ENCODE peak calls at places on chromosomes 5 and 9, in five cellular contexts. Y is HCT116; G is HFF-Myc; T is naive thymus-derived CD4-positive, alpha-beta T cell; J is dorsolateral prefrontal cortex. W is an unnamed sample.

GRCh38 chr5:67693956-67694564 is 497.5 kb upstream of the CD180 start:
- DNase-seq in J (no peak), T (no peak), Y (no peak), G (peak), W (peak)

GRCh38 chr5:35777358-35778087 is 79.2 kb upstream of the IL7R start:
- DNase-seq in Y (peak), J (peak), T (peak), G (peak), W (peak)

GRCh38 chr5:147391781-147392180 is 118.1 kb downstream of the DPYSL3 start:
- DNase-seq in T (no peak), Y (peak), J (peak), G (peak), W (peak)

GRCh38 chr5:187617-188451 is 3.5 kb upstream of the LRRC14B start:
- DNase-seq in Y (no peak), G (no peak), T (no peak), J (no peak), W (no peak)

GRCh38 chr9:35611230-35611797 is 6.3 kb downstream of the TESK1 start:
- DNase-seq in G (no peak), J (peak), Y (peak), T (peak), W (peak)

GRCh38 chr5:74673011-74673790 is 11.8 kb upstream of the HEXB start:
- DNase-seq in G (no peak), T (peak), Y (peak), J (peak), W (no peak)

GRCh38 chr9:27192291-27192960 is 83.4 kb downstream of the TEK start:
- DNase-seq in Y (no peak), T (no peak), J (no peak), G (no peak), W (no peak)

GRCh38 chr9:125674981-125675973 is 31.7 kb downstream of the MAPKAP1 start:
- DNase-seq in G (peak), Y (peak), J (no peak), T (no peak), W (peak)

GRCh38 chr5:123429993-123430392 is 6.8 kb upstream of the CEP120 start:
- DNase-seq in Y (peak), T (no peak), G (no peak), J (no peak), W (no peak)

GRCh38 chr5:14739538-14739937 is 75.0 kb downstream of the OTULIN start:
- DNase-seq in Y (no peak), T (no peak), J (no peak), G (no peak), W (no peak)

GRCh38 chr5:43773032-43773830 is 170.3 kb downstream of the NNT start:
- DNase-seq in J (no peak), T (no peak), G (no peak), Y (peak), W (no peak)

GRCh38 chr5:75054110-75054930 is 2.0 kb upstream of the GCNT4 start:
- DNase-seq in J (peak), G (no peak), T (no peak), Y (no peak), W (no peak)

GRCh38 chr5:143968071-143968878 is 156.3 kb downstream of the HMHB1 start:
- DNase-seq in G (peak), Y (peak), J (no peak), T (peak), W (peak)

GRCh38 chr5:161851691-161852299 is 3.9 kb downstream of the GABRA1 start:
- DNase-seq in G (no peak), J (no peak), Y (no peak), T (no peak), W (no peak)

GRCh38 chr5:120926471-120926870 is 462.4 kb downstream of the PRR16 start:
- DNase-seq in Y (no peak), G (no peak), T (no peak), J (no peak), W (no peak)

GRCh38 chr5:152051499-152052454 is 127.1 kb upstream of the GLRA1 start:
- DNase-seq in G (no peak), T (no peak), J (no peak), Y (no peak), W (no peak)

GRCh38 chr5:154860123-154860522 is 1.7 kb downstream of the CNOT8 start:
- DNase-seq in Y (no peak), G (no peak), J (no peak), T (no peak), W (peak)

GRCh38 chr5:98941131-98941883 is 12.5 kb upstream of the CHD1 start:
- DNase-seq in T (no peak), G (no peak), J (no peak), Y (no peak), W (no peak)

GRCh38 chr9:83935276-83935890 is 14.2 kb upstream of the KIF27 start:
- DNase-seq in T (no peak), G (peak), Y (no peak), J (no peak), W (peak)

GRCh38 chr9:83012578-83013260 is 50.2 kb downstream of the RASEF start:
- DNase-seq in Y (no peak), G (no peak), J (no peak), T (no peak), W (no peak)

GRCh38 chr9:84780385-84780784 is 110.9 kb downstream of the NTRK2 start:
- DNase-seq in T (no peak), Y (no peak), G (no peak), J (no peak), W (no peak)

GRCh38 chr9:107020040-107020530 is 157.1 kb downstream of the ZNF462 start:
- DNase-seq in G (peak), T (no peak), J (no peak), Y (no peak), W (no peak)

GRCh38 chr5:164672931-164673694 is 1167.7 kb downstream of the MAT2B start:
- DNase-seq in J (no peak), Y (no peak), T (no peak), G (no peak), W (no peak)

GRCh38 chr9:115263731-115264130 is 145.8 kb upstream of the TNC start:
- DNase-seq in T (no peak), G (no peak), J (no peak), Y (no peak), W (no peak)

GRCh38 chr9:130556396-130557076 is 22.8 kb upstream of the FUBP3 start:
- DNase-seq in T (no peak), G (no peak), J (no peak), Y (no peak), W (no peak)

GRCh38 chr5:132017738-132018625 is 6.5 kb upstream of the ACSL6 start:
- DNase-seq in Y (no peak), G (no peak), T (no peak), J (no peak), W (no peak)

GRCh38 chr5:168723037-168723436 is 143.9 kb upstream of the PANK3 start:
- DNase-seq in G (no peak), Y (no peak), T (no peak), J (no peak), W (no peak)

GRCh38 chr9:113674436-113674835 is 201.7 kb upstream of the ZNF618 start:
- DNase-seq in T (no peak), J (no peak), Y (no peak), G (peak), W (no peak)

GRCh38 chr9:97563458-97564135 is 62.1 kb downstream of the TMOD1 start:
- DNase-seq in T (no peak), Y (no peak), G (no peak), J (no peak), W (no peak)

GRCh38 chr5:155983954-155984353 is 343.0 kb upstream of the SGCD start:
- DNase-seq in G (no peak), Y (no peak), J (no peak), T (no peak), W (no peak)

GRCh38 chr5:78367318-78367991 is 7.0 kb downstream of the SCAMP1 start:
- DNase-seq in G (no peak), J (no peak), T (no peak), Y (no peak), W (no peak)

GRCh38 chr5:147464211-147464610 is 45.7 kb downstream of the DPYSL3 start:
- DNase-seq in T (no peak), J (no peak), G (no peak), Y (peak), W (no peak)

GRCh38 chr5:3249401-3249800 is 346.2 kb upstream of the IRX1 start:
- DNase-seq in T (no peak), Y (no peak), G (no peak), J (no peak), W (no peak)
- H3K4me3 ChIP-seq in T (no peak), Y (no peak), G (no peak), J (no peak), W (no peak)

DNA sequence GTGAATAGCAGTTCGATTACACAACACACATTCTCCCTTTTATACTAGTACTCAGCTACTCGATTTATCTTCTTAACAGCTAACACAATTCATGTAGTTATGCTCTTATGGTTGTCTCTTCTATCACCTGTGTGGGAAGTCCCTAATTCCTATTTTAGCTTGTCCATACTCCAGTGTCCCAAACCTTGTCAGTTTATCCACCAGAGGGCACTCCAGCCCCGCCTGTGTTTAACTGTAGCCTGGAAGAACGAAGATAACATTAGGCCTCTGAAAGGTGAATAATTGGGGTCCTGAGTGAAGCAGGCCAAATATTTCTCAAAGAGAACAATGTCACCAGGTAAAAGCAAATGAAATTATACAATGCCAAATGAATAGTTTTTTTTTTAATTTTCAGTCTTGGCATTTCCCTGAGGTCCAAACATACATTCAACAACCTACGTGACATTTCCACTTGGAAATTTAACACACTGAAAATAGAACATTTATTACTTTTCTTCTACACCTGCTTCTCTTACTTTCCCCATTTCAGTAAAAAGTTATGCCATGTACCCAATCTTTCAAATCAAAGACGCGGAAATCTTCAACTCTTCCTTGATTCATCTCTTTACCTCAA is 560.7 kb downstream of the HTR1A start:
- DNase-seq in Y (peak), J (peak), G (peak), T (no peak), W (peak)
- H3K4me3 ChIP-seq in Y (no peak), J (no peak), G (no peak), T (no peak), W (no peak)

GRCh38 chr5:179371681-179372675 is 26.7 kb upstream of the ADAMTS2 start:
- DNase-seq in G (no peak), J (peak), Y (no peak), T (no peak), W (no peak)
- H3K4me3 ChIP-seq in G (no peak), J (no peak), Y (no peak), T (no peak), W (no peak)

GRCh38 chr9:92723299-92723625 is 41.4 kb downstream of the BICD2 start:
- DNase-seq in J (peak), G (no peak), T (no peak), Y (no peak), W (no peak)

GRCh38 chr9:92724528-92725265 is 39.9 kb downstream of the BICD2 start:
- DNase-seq in T (no peak), Y (no peak), G (no peak), J (peak), W (no peak)

GRCh38 chr9:92725266-92725545 is 39.4 kb downstream of the BICD2 start:
- DNase-seq in G (no peak), Y (no peak), J (peak), T (no peak), W (no peak)

GRCh38 chr9:92722386-92723298 is 42.0 kb downstream of the BICD2 start:
- DNase-seq in G (no peak), J (peak), T (no peak), Y (no peak), W (no peak)

DNA sequence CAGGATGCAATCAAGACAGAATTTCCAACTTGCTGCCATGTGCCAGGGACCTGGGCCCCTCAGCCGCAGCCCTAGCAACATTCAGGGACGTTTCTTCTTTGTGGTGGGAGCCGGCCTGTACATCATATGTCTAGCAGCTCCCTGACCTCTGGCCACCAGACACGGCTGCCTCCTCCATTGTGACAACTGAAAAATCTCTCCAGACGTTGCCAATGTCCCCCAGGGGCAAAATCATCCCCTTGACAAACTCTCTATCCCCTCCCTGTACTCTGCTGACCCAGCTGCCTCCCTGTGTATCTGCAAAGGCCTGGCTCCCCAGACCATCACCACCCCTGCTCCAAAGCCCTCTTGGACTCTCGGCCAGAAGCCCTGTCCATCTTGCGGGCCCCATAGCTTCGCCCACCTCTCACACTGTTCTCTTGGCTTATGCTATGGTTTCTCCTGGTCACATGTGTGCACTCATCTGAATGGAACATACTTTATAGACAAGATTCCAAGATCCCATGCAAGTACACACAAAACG is 40.8 kb downstream of the BICD2 start:
- DNase-seq in J (peak), Y (no peak), T (no peak), G (no peak), W (no peak)
- H3K4me3 ChIP-seq in J (no peak), Y (no peak), T (no peak), G (no peak), W (no peak)

DNA sequence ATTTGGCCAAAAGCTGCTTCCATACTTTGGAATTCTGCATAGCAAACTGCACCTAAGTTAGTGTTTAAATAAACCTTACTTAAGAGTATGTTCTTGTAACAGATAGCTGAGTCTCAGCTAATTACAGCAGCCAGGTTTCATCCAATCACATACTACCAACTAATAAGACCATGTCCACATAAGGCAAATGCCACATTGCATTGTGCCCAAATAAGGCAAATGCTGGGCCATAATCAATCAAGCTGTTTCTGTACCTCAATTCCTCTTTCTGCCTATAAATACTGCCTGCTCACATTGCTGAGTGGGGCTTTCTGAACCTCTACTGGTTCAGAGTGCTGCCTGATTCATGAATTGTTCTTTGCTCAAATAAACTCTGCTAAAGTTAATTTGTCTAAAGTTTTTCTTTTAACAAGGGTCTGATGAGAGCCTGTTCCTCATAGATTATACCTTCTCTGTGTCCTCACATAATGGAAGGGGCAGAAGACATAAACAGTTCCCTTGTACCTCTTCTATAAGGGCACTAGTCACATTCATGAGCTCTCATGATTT is 4.4 kb upstream of the OXCT1 start:
- DNase-seq in G (no peak), T (no peak), J (no peak), Y (no peak), W (no peak)
- H3K4me3 ChIP-seq in G (no peak), T (no peak), J (no peak), Y (no peak), W (no peak)

GRCh38 chr5:176542135-176542595 is 5.0 kb upstream of the RNF44 start:
- DNase-seq in Y (no peak), G (no peak), T (peak), J (no peak), W (peak)

GRCh38 chr5:176542596-176543427 is 5.6 kb upstream of the RNF44 start:
- DNase-seq in G (no peak), Y (no peak), T (no peak), J (no peak), W (peak)

GRCh38 chr5:176540956-176541337 is 3.7 kb upstream of the RNF44 start:
- DNase-seq in J (no peak), T (no peak), Y (no peak), G (no peak), W (no peak)

GRCh38 chr5:176540476-176540899 is 3.3 kb upstream of the RNF44 start:
- DNase-seq in G (no peak), T (no peak), J (no peak), Y (no peak), W (no peak)

GRCh38 chr5:176541338-176542134 is 4.3 kb upstream of the RNF44 start:
- DNase-seq in T (peak), J (no peak), G (no peak), Y (no peak), W (peak)
- H3K4me3 ChIP-seq in T (peak), J (peak), G (no peak), Y (peak), W (no peak)

GRCh38 chr5:82640901-82641300 is 362.7 kb upstream of the RPS23 start:
- DNase-seq in T (no peak), J (no peak), G (no peak), Y (no peak), W (no peak)
- H3K4me3 ChIP-seq in T (no peak), J (no peak), G (no peak), Y (no peak), W (no peak)

GRCh38 chr5:5340206-5340729 is 82.2 kb upstream of the ICE1 start:
- DNase-seq in T (no peak), G (peak), J (peak), Y (peak), W (peak)
- H3K4me3 ChIP-seq in T (no peak), G (no peak), J (no peak), Y (no peak), W (no peak)